ENCODE peak calls at places on chromosomes 2 and 18, in ten cellular contexts. B is AG04450; F is CD4-positive, alpha-beta memory T cell; N is brain microvascular endothelial cell; U is CD8-positive, alpha-beta memory T cell; Y is hepatocyte; O is upper lobe of right lung; H is cardiac muscle cell; A is HL-60; V is uterus. L is an unnamed sample.

GRCh38 chr2:207130958-207131521 is 34.7 kb downstream of the KLF7 start:
- DNase-seq in B (no peak), F (no peak), N (no peak), U (no peak), Y (no peak), O (no peak), H (no peak), A (no peak), V (no peak), L (no peak)

GRCh38 chr2:20590704-20591515 is 60.0 kb downstream of the HS1BP3 start:
- DNase-seq in B (no peak), F (no peak), N (no peak), U (no peak), Y (no peak), O (peak), H (no peak), A (no peak), V (peak), L (peak)

GRCh38 chr2:168317282-168317681 is 69.9 kb upstream of the STK39 start:
- DNase-seq in B (no peak), F (no peak), N (no peak), U (no peak), Y (no peak), O (no peak), H (no peak), A (no peak), V (no peak), L (no peak)

GRCh38 chr18:60452424-60452823 is 79.8 kb upstream of the MC4R start:
- DNase-seq in B (no peak), F (no peak), N (peak), U (no peak), Y (no peak), O (no peak), H (no peak), A (no peak), V (no peak), L (no peak)

GRCh38 chr2:71538241-71538640 is 84.9 kb downstream of the DYSF start:
- DNase-seq in B (no peak), F (no peak), N (no peak), U (no peak), Y (no peak), O (peak), H (no peak), A (no peak), V (peak), L (no peak)

GRCh38 chr2:71235930-71236587 is 9.2 kb upstream of the PAIP2B start:
- DNase-seq in B (no peak), F (no peak), N (no peak), U (no peak), Y (no peak), O (no peak), H (no peak), A (no peak), V (no peak), L (no peak)

GRCh38 chr2:96209729-96210085 is 1.1 kb upstream of the STARD7 start:
- DNase-seq in B (no peak), F (no peak), N (no peak), U (no peak), Y (no peak), O (no peak), H (no peak), A (no peak), V (no peak), L (no peak)

GRCh38 chr2:119753041-119753929 is 6.4 kb upstream of the PTPN4 start:
- DNase-seq in B (no peak), F (no peak), N (peak), U (no peak), Y (peak), O (no peak), H (peak), A (no peak), V (no peak), L (no peak)

GRCh38 chr18:10376735-10377134 is 77.7 kb upstream of the APCDD1 start:
- DNase-seq in B (no peak), F (no peak), N (no peak), U (no peak), Y (peak), O (no peak), H (no peak), A (no peak), V (no peak), L (no peak)

GRCh38 chr2:200377143-200377773 is 70.8 kb downstream of the SPATS2L start:
- DNase-seq in B (no peak), F (no peak), N (no peak), U (no peak), Y (no peak), O (no peak), H (no peak), A (no peak), V (no peak), L (no peak)

GRCh38 chr2:12126325-12126724 is 379.9 kb downstream of the LPIN1 start:
- DNase-seq in B (no peak), F (no peak), N (no peak), U (no peak), Y (no peak), O (no peak), H (peak), A (no peak), V (no peak), L (no peak)

GRCh38 chr18:45456076-45457066 is 158.9 kb upstream of the SLC14A2 start:
- DNase-seq in B (no peak), F (no peak), N (no peak), U (no peak), Y (no peak), O (no peak), H (no peak), A (no peak), V (no peak), L (no peak)

GRCh38 chr2:220188031-220188430 is 560.6 kb downstream of the SLC4A3 start:
- DNase-seq in B (no peak), F (no peak), N (peak), U (no peak), Y (peak), O (no peak), H (peak), A (no peak), V (no peak), L (no peak)

GRCh38 chr2:73063472-73063871 is 8.0 kb downstream of the SFXN5 start:
- DNase-seq in B (no peak), F (no peak), N (no peak), U (no peak), Y (no peak), O (no peak), H (no peak), A (no peak), V (no peak), L (no peak)

DNA sequence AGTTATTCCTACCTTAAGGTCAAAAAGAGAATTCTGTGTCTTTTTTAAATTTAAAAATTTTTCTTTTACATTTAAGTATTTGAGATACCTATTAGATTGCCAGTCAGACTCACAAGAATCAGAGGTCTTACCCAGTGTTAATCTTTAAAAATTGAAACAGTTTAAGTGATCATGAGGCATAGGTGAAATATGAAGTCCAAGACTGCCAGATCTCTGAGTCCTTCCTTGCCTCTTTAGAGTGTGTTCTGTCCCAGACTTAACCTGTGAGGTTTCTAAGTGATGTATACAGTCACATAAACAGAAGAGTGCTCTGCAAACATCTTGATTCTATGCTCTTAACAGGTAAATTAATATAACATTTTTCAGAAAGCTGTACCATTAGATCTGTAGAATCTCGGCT is 40.6 kb downstream of the ACTR3 start:
- DNase-seq in B (no peak), F (no peak), N (no peak), U (no peak), Y (no peak), O (no peak), H (no peak), A (no peak), V (no peak), L (no peak)
- H3K27ac ChIP-seq in B (no peak), F (no peak), N (no peak), U (no peak), Y (no peak), O (no peak), H (no peak), A (no peak), V (no peak), L (no peak)

GRCh38 chr2:6917761-6918421 is 679 bp downstream of the RNF144A start:
- DNase-seq in B (no peak), F (no peak), N (no peak), U (no peak), Y (peak), O (peak), H (no peak), A (no peak), V (no peak), L (peak)
- H3K27ac ChIP-seq in B (no peak), F (peak), N (no peak), U (peak), Y (no peak), O (peak), H (no peak), A (peak), V (peak), L (peak)

DNA sequence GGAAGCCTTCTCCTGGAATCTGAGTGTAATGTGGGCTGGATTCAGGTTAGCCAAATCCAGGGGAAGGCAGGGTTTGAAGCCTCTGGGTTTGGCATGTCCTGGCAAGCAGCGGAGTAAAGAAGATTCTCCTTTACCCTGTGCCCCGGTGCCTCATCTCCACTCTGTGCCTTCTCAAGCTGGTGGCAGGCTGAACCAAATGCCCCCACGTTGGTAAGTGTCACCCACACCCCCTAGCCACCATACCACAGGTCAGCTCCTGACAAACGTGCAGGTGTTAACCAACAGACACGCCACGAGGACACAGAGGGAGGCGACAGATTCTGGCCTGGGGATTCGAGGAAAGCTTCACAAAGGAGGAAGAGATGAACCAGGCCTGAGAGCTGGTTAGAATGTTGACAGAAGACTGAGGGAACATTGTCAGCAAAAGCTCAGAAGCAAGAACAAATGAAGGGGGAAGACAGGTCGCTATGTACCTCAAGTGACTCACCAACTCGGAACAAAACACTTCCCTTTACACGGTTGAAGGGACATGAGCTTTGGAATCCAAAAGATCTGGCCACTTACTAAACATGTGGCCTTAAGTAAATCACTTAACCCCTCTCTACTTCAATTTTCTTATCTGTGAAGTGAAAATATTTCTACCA is 85.2 kb upstream of the LCLAT1 start:
- DNase-seq in B (no peak), F (no peak), N (no peak), U (no peak), Y (no peak), O (no peak), H (no peak), A (no peak), V (no peak), L (no peak)
- H3K27ac ChIP-seq in B (no peak), F (no peak), N (no peak), U (no peak), Y (no peak), O (peak), H (peak), A (no peak), V (peak), L (peak)

GRCh38 chr2:74401891-74402290 is 19.5 kb downstream of the C2orf81 start:
- DNase-seq in B (no peak), F (no peak), N (no peak), U (no peak), Y (no peak), O (no peak), H (no peak), A (no peak), V (no peak), L (no peak)
- H3K27ac ChIP-seq in B (no peak), F (no peak), N (no peak), U (no peak), Y (no peak), O (no peak), H (no peak), A (no peak), V (no peak), L (no peak)

GRCh38 chr2:4024561-4024960 is 321.2 kb downstream of the DCDC2C start:
- DNase-seq in B (no peak), F (no peak), N (no peak), U (no peak), Y (no peak), O (no peak), H (no peak), A (no peak), V (no peak), L (no peak)
- H3K27ac ChIP-seq in B (no peak), F (no peak), N (no peak), U (no peak), Y (no peak), O (no peak), H (no peak), A (no peak), V (no peak), L (no peak)

GRCh38 chr2:45918816-45919655 is 267.6 kb downstream of the PRKCE start:
- DNase-seq in B (no peak), F (no peak), N (no peak), U (no peak), Y (no peak), O (no peak), H (no peak), A (no peak), V (no peak), L (no peak)

GRCh38 chr2:45923701-45924100 is 272.2 kb downstream of the PRKCE start:
- DNase-seq in B (no peak), F (no peak), N (no peak), U (no peak), Y (no peak), O (no peak), H (no peak), A (no peak), V (no peak), L (no peak)

GRCh38 chr2:45922577-45922988 is 271.1 kb downstream of the PRKCE start:
- DNase-seq in B (peak), F (no peak), N (peak), U (no peak), Y (peak), O (no peak), H (peak), A (no peak), V (no peak), L (no peak)

GRCh38 chr2:45919711-45920111 is 268.2 kb downstream of the PRKCE start:
- DNase-seq in B (no peak), F (no peak), N (no peak), U (no peak), Y (no peak), O (no peak), H (no peak), A (no peak), V (no peak), L (no peak)

DNA sequence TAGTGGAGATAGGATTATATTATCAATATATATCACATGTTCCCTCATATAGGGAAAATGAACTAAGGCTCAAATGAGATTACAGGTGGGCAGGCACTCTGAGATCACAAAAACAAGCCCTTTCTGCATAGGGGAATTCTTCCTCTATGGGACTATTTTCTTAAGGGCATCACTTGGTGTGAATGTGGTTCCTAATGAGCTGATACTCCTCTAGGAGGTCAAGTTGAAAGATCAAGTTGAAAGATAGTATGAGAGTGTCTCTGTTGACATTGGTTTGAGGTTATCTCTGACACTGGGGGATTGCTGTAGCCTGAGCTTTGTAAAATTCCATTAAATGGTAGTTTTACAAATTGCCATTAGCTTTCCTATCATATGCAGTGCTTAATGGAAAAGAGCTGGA is 270.4 kb downstream of the PRKCE start:
- DNase-seq in B (no peak), F (no peak), N (no peak), U (no peak), Y (no peak), O (no peak), H (no peak), A (no peak), V (no peak), L (no peak)
- H3K27ac ChIP-seq in B (no peak), F (no peak), N (no peak), U (no peak), Y (peak), O (no peak), H (peak), A (no peak), V (no peak), L (no peak)

GRCh38 chr18:23094411-23095165 is 40.7 kb upstream of the CABLES1 start:
- DNase-seq in B (no peak), F (no peak), N (no peak), U (no peak), Y (no peak), O (no peak), H (no peak), A (no peak), V (no peak), L (peak)
- H3K27ac ChIP-seq in B (no peak), F (no peak), N (no peak), U (no peak), Y (no peak), O (no peak), H (no peak), A (no peak), V (no peak), L (no peak)

GRCh38 chr2:144114761-144115160 is 405.2 kb downstream of the ZEB2 start:
- DNase-seq in B (no peak), F (no peak), N (peak), U (no peak), Y (no peak), O (no peak), H (no peak), A (no peak), V (no peak), L (no peak)

GRCh38 chr2:144117079-144117478 is 402.8 kb downstream of the ZEB2 start:
- DNase-seq in B (no peak), F (no peak), N (no peak), U (no peak), Y (no peak), O (no peak), H (no peak), A (no peak), V (no peak), L (no peak)

GRCh38 chr2:144115892-144116291 is 404.0 kb downstream of the ZEB2 start:
- DNase-seq in B (no peak), F (no peak), N (no peak), U (no peak), Y (no peak), O (no peak), H (no peak), A (no peak), V (no peak), L (no peak)

GRCh38 chr2:144111443-144111842 is 408.5 kb downstream of the ZEB2 start:
- DNase-seq in B (no peak), F (no peak), N (peak), U (no peak), Y (no peak), O (no peak), H (peak), A (no peak), V (no peak), L (no peak)
- H3K27ac ChIP-seq in B (no peak), F (no peak), N (peak), U (no peak), Y (no peak), O (no peak), H (no peak), A (no peak), V (no peak), L (no peak)

L was measured in kidney.